ENCODE peak calls at places on chromosomes 3 and 15, in seven cellular contexts. F, V, X, B, K, H and N are unnamed samples. For H3K36me3, the result is how much of the 10 kb centered on the place peaks cover.

GRCh38 chr15:89551502-89551901 is 23.8 kb upstream of the TICRR start:
- DNase-seq in K (no peak), X (no peak), V (no peak), F (no peak), H (no peak), B (no peak), N (no peak)

GRCh38 chr3:105747056-105747455 is 121.8 kb downstream of the CBLB start:
- DNase-seq in B (no peak), H (no peak), F (no peak), X (no peak), V (peak), K (peak), N (no peak)

GRCh38 chr3:125220681-125221429 is 8.3 kb upstream of the SLC12A8 start:
- DNase-seq in X (no peak), H (no peak), V (no peak), F (no peak), B (no peak), K (peak), N (no peak)

GRCh38 chr3:90091557-90091956 is 984.1 kb downstream of the EPHA3 start:
- DNase-seq in F (peak), X (no peak), H (no peak), B (peak), V (no peak), K (peak), N (no peak)

GRCh38 chr15:74847462-74847861 is 4.5 kb upstream of the ULK3 start:
- DNase-seq in F (no peak), B (peak), V (no peak), X (no peak), K (no peak), H (no peak), N (no peak)

GRCh38 chr3:7144696-7145308 is 283.9 kb downstream of the GRM7 start:
- DNase-seq in H (no peak), X (no peak), F (peak), K (peak), B (no peak), V (no peak), N (no peak)

GRCh38 chr3:58116161-58116955 is 94.4 kb downstream of the DNASE1L3 start:
- DNase-seq in X (no peak), F (no peak), V (peak), H (peak), K (no peak), B (no peak), N (no peak)

GRCh38 chr3:113147608-113148306 is 63.6 kb upstream of the BOC start:
- DNase-seq in F (no peak), K (no peak), B (no peak), V (no peak), H (no peak), X (no peak), N (no peak)

GRCh38 chr3:66816110-66816761 is 181.9 kb upstream of the KBTBD8 start:
- DNase-seq in K (peak), V (peak), F (peak), B (no peak), H (no peak), X (no peak), N (no peak)

DNA sequence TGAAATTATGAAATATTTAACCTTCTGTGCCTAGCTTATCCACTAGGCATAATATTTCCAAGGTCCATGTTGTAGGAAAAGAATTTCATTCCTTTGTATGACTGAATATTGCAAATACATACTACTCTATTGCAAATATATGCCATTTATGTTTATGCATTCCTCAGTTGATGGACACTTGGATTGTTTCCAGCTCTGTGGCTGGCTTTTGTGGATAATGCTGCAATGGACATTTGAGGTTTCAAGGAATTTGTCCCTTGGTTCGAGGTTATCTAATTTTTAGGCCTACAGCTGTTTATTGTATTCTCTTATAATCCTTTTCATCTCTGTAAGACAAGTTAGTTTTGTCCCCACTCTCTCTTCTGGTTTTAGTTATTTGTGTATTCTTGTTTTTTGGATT is 7.7 kb upstream of the AADACL2 start:
- DNase-seq in X (no peak), V (no peak), B (no peak), F (no peak), H (no peak), K (peak), N (no peak)
- H3K36me3 ChIP-seq in X (under half), V (under half), B (under half), F (under half), H (under half), K (under half), N (under half)

GRCh38 chr15:34821907-34822306 is 26.6 kb upstream of the ACTC1 start:
- DNase-seq in F (no peak), X (no peak), V (no peak), H (no peak), K (no peak), B (no peak), N (no peak)
- H3K36me3 ChIP-seq in F (under half), X (under half), V (under half), H (under half), K (under half), B (under half), N (under half)

DNA sequence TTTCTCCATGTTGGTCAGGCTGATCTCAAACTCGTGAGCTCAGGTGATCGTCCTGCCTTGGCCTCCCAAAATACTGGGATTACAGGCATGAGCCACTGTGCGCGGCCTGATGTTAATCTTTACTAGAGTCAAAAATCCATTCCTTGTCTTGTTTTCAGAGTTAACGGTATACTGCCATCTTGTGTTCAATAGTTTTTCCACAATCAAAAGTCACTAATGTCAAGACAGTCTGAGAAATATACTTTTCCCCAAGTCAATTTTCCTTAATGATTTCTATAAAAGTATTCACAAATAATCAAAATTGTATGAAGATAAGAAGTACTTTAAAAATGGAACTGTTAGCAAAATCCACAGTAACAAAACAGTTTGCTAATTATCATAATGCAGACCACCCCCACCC is 8.5 kb downstream of the CRBN start:
- DNase-seq in V (peak), X (no peak), K (peak), H (no peak), F (no peak), B (no peak), N (no peak)
- H3K36me3 ChIP-seq in V (under half), X (half or more), K (under half), H (under half), F (under half), B (under half), N (half or more)

DNA sequence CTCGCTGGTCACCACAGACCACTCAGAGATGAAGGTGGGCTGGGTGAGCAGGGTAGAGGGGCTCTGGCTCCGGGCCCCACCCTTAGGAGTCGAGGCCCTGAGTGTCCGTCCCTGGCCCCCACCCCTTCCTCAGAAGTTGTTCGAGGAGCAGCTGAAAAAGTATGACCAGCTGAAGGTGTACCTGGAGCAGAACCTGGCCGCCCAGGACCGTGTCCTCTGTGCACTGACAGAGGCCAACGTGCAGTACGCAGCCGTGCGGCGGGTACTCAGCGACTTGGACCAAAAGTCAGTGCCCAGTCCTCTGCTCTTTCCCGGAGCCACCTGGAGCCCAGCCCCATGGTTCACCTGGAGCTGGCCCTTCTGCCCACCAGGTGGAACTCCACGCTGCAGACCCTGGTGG is 28.5 kb downstream of the PTPN23 start:
- DNase-seq in K (no peak), H (no peak), F (no peak), V (no peak), B (no peak), X (no peak), N (peak)
- H3K36me3 ChIP-seq in K (half or more), H (under half), F (half or more), V (under half), B (under half), X (half or more), N (under half)

DNA sequence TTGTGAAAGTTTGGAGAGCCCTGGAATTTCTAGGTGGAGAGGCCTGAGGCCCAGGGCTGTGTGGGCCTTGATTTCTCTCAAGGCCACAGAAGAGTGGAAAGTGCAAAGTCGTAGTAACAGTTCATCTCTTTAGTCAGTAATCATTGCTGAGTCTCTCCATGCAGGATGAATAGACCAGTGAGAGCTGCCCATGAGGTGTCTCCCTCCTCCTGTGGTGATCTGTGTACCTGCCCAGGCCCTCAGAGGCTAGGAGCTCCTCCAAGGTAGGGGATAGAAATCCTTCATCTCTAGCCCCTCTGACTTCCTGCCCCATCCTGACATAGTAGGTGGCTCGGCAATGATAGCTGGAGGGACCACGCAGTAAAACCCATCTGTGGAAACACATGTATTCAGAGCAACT is 6.8 kb upstream of the IDH3A start:
- DNase-seq in B (no peak), V (no peak), K (no peak), H (no peak), X (no peak), F (no peak), N (peak)
- H3K36me3 ChIP-seq in B (under half), V (under half), K (under half), H (under half), X (under half), F (under half), N (under half)

DNA sequence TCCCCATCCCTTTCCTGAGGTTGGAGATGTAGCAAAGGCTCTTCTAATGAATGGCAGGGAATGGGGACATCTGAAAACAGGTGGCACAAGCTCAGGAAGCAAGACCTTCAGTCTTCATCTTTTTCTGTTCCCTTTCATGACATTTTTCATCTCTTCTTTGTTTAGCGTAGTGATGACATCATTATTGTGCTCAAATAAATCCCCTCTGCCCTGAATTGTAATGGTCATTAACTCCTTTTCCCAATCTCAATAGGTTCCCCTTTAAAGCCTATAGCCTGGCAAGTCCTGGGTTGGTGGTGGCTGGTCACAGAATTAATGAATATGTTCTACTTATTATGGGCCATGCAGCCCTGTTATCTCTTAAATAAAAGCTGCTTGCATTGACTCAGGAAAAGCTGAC is 21.4 kb downstream of the TF start:
- DNase-seq in F (no peak), K (no peak), V (no peak), X (no peak), H (no peak), B (no peak), N (no peak)
- H3K36me3 ChIP-seq in F (under half), K (under half), V (under half), X (under half), H (under half), B (under half), N (under half)

GRCh38 chr3:123952844-123953520 is 8.0 kb downstream of the CCDC14 start:
- DNase-seq in H (no peak), V (no peak), F (no peak), K (no peak), B (no peak), X (no peak), N (no peak)
- H3K36me3 ChIP-seq in H (under half), V (under half), F (under half), K (under half), B (under half), X (under half), N (half or more)